ENCODE peak calls at places on chromosome 3, in nine cellular contexts. B is A549, H is esophagus muscularis mucosa, D is ascending aorta, M is body of pancreas, Z is DND-41, P is heart left ventricle, A is mesenchymal stem cell, G is trophoblast cell. J is an unnamed sample. For H3K4me1, the result is how much of the 10 kb centered on the place peaks cover.

GRCh38 chr3:186512570-186513302 is 31.4 kb downstream of the CRYGS start:
- DNase-seq in B (no peak), H (no peak), D (no peak), M (no peak), Z (no peak), P (no peak), A (no peak), G (no peak), J (no peak)

GRCh38 chr3:149816986-149817385 is 4.0 kb downstream of the RNF13 start:
- DNase-seq in B (no peak), H (no peak), D (no peak), M (no peak), Z (no peak), P (no peak), A (peak), G (peak), J (no peak)

GRCh38 chr3:184740509-184741258 is 28.8 kb upstream of the MAGEF1 start:
- DNase-seq in B (no peak), H (no peak), D (peak), M (no peak), Z (no peak), P (no peak), A (peak), G (no peak), J (no peak)

GRCh38 chr3:194851254-194851653 is 165.6 kb downstream of the FAM43A start:
- DNase-seq in B (no peak), H (no peak), D (no peak), M (no peak), Z (no peak), P (no peak), A (no peak), G (no peak), J (no peak)

GRCh38 chr3:64827391-64827790 is 139.6 kb upstream of the ADAMTS9 start:
- DNase-seq in B (no peak), H (no peak), D (no peak), M (no peak), Z (no peak), P (no peak), A (no peak), G (no peak), J (no peak)

GRCh38 chr3:101252307-101252706 is 68.1 kb downstream of the IMPG2 start:
- DNase-seq in B (no peak), H (no peak), D (no peak), M (no peak), Z (no peak), P (no peak), A (no peak), G (no peak), J (no peak)

GRCh38 chr3:16199769-16200168 is 25.3 kb downstream of the GALNT15 start:
- DNase-seq in B (no peak), H (no peak), D (no peak), M (no peak), Z (peak), P (no peak), A (no peak), G (no peak), J (no peak)

GRCh38 chr3:105611304-105612192 is 244.8 kb downstream of the ALCAM start:
- DNase-seq in B (no peak), H (no peak), D (no peak), M (peak), Z (no peak), P (no peak), A (no peak), G (peak), J (no peak)

GRCh38 chr3:41362638-41363559 is 163.6 kb downstream of the CTNNB1 start:
- DNase-seq in B (no peak), H (no peak), D (no peak), M (no peak), Z (no peak), P (no peak), A (peak), G (no peak), J (no peak)

DNA sequence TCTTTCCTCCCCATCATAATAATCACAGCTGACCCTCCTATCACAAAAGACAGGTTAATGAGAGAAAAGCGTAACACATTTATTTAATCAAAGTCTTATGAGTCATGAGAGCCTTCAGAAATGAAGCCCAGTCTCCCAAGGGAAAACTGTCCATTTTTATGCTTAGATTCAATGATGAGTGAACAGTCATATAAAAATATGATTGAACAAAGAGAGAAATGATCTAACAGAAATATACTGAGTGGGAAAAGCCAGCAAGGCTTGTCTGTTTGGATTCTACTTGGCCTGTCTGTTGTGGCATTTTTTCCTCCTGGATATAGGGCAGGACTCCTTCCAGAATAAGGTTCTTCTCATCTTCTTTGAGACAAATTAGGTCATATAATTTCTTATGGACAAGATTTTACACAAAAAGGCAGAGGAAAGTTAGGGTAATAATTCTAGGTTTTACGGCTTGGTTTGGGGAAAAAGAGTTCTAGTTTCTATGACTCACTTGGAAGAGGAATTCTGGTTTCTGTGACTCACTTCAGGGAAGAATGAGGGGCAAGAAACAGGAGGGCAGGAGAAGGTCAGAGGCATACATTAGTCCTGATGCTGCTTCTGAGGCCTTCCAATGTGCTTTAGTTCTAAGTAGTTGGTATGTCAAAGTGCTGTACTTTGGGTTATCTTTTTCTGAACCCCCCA is 534.2 kb downstream of the ZIC1 start:
- DNase-seq in B (peak), H (no peak), D (no peak), M (no peak), Z (no peak), P (no peak), A (peak), G (peak), J (no peak)
- H3K27ac ChIP-seq in B (peak), H (no peak), D (no peak), M (no peak), Z (no peak), P (peak), A (peak), G (no peak), J (no peak)

GRCh38 chr3:98326036-98326435 is 27.6 kb upstream of the OR5K4 start:
- DNase-seq in B (no peak), H (no peak), D (no peak), M (no peak), Z (no peak), P (no peak), A (no peak), G (no peak), J (no peak)

GRCh38 chr3:98326945-98327344 is 26.7 kb upstream of the OR5K4 start:
- DNase-seq in B (no peak), H (no peak), D (no peak), M (no peak), Z (no peak), P (no peak), A (no peak), G (no peak), J (no peak)

GRCh38 chr3:98323425-98323824 is 30.2 kb upstream of the OR5K4 start:
- DNase-seq in B (no peak), H (no peak), D (no peak), M (no peak), Z (no peak), P (no peak), A (no peak), G (no peak), J (no peak)

GRCh38 chr3:98326494-98326893 is 27.2 kb upstream of the OR5K4 start:
- DNase-seq in B (no peak), H (no peak), D (no peak), M (no peak), Z (no peak), P (no peak), A (no peak), G (no peak), J (no peak)

DNA sequence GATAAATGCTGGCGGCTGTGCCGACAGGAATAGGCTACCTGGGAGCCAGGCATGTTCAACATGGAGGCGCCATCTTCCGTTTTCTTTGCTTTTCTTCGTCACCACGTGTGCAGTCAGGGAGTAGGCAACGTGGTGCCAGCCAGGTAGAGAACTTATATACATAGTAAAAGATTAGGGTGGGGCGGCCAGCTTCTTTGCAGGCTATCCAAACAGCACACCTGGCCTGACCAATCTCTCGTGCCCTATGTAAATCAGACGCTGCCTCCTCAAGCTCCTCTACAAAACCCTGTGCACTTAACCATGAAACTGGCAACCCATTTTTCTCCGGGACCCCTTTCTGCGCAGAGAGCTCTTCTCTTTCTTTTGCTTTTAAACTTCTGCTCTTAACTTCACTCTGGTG is 28.6 kb upstream of the OR5K4 start:
- DNase-seq in B (no peak), H (no peak), D (no peak), M (peak), Z (no peak), P (no peak), A (no peak), G (peak), J (no peak)
- H3K4me3 ChIP-seq in B (peak), H (no peak), D (no peak), M (no peak), Z (no peak), P (no peak), A (no peak), G (no peak), J (no peak)

GRCh38 chr3:134937256-134938023 is 142.4 kb downstream of the EPHB1 start:
- DNase-seq in B (no peak), H (no peak), D (no peak), M (no peak), Z (no peak), P (peak), A (no peak), G (no peak), J (no peak)
- H3K4me1 ChIP-seq in B (under half), H (under half), D (under half), M (under half), Z (under half), P (under half), A (under half), G (under half), J (under half)

GRCh38 chr3:99678023-99678422 is 39.6 kb downstream of the COL8A1 start:
- DNase-seq in B (no peak), H (no peak), D (peak), M (no peak), Z (no peak), P (peak), A (peak), G (peak), J (no peak)
- H3K27ac ChIP-seq in B (no peak), H (peak), D (peak), M (no peak), Z (no peak), P (peak), A (peak), G (peak), J (no peak)

GRCh38 chr3:5123937-5124336 is 1.8 kb downstream of the ARL8B start:
- DNase-seq in B (no peak), H (no peak), D (no peak), M (no peak), Z (no peak), P (no peak), A (no peak), G (peak), J (no peak)

GRCh38 chr3:5128861-5129260 is 6.8 kb downstream of the ARL8B start:
- DNase-seq in B (no peak), H (no peak), D (no peak), M (no peak), Z (no peak), P (no peak), A (no peak), G (no peak), J (no peak)

GRCh38 chr3:5122030-5122740 is at the start of gene ARL8B:
- DNase-seq in B (peak), H (peak), D (peak), M (peak), Z (peak), P (peak), A (peak), G (peak), J (peak)

GRCh38 chr3:5122741-5123706 is 932 bp downstream of the ARL8B start:
- DNase-seq in B (peak), H (no peak), D (peak), M (peak), Z (peak), P (peak), A (peak), G (peak), J (peak)

DNA sequence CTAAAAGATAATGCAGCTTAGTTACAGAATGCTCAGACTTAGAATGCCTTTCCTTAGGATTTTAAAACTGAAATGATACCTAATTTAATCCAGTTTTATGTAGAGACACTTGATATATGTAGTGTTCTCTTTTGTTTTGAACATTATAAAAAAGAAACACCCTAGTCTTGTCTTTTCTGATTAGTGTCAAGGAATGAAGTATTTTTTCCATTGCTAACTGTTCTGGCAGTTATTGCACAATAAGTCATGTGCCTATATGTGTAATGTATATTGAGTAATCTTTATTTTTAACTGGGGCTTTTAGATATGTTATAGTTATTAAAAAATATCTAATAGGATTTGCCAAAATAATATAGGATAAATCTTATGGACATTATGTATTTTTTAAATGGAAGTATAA is 4.5 kb downstream of the ARL8B start:
- DNase-seq in B (no peak), H (no peak), D (no peak), M (no peak), Z (no peak), P (no peak), A (peak), G (peak), J (no peak)
- H3K4me3 ChIP-seq in B (no peak), H (no peak), D (peak), M (no peak), Z (no peak), P (no peak), A (no peak), G (no peak), J (no peak)